ENCODE peak calls at places on chromosomes 1 and 21, in four cellular contexts. E is IMR-90, V is spleen, G is endothelial cell of umbilical vein. P is an unnamed sample.

GRCh38 chr1:8674912-8675311 is 142.5 kb downstream of the RERE start:
- DNase-seq in E (peak; percentile 41), V (no peak), G (no peak), P (no peak)

GRCh38 chr1:12271033-12271432 is 41.2 kb downstream of the VPS13D start:
- DNase-seq in E (no peak), V (no peak), G (no peak), P (no peak)

GRCh38 chr21:45146301-45146700 is 71.9 kb downstream of the ADARB1 start:
- DNase-seq in E (no peak), V (no peak), G (no peak), P (no peak)

GRCh38 chr1:98920441-98921110 is 84.1 kb downstream of the PLPPR5 start:
- DNase-seq in E (peak; percentile 77), V (no peak), G (peak; percentile 41), P (no peak)

GRCh38 chr1:220818421-220819173 is 31.9 kb downstream of the MTARC1 start:
- DNase-seq in E (peak; percentile 98), V (no peak), G (peak; percentile 12), P (no peak)

GRCh38 chr1:7579016-7579415 is 192.1 kb upstream of the VAMP3 start:
- DNase-seq in E (no peak), V (peak; percentile 54), G (no peak), P (no peak)

GRCh38 chr1:243501002-243501401 is 245.2 kb downstream of the SDCCAG8 start:
- DNase-seq in E (peak; percentile 93), V (no peak), G (no peak), P (no peak)

GRCh38 chr1:4596486-4596885 is 57.9 kb upstream of the AJAP1 start:
- DNase-seq in E (no peak), V (no peak), G (no peak), P (no peak)

GRCh38 chr1:21397813-21398188 is 42.1 kb upstream of the NBPF3 start:
- DNase-seq in E (no peak), V (no peak), G (no peak), P (no peak)

GRCh38 chr1:45848714-45849113 is 45.3 kb downstream of the MAST2 start:
- DNase-seq in E (no peak), V (no peak), G (no peak), P (no peak)

GRCh38 chr1:226428348-226429050 is 20.6 kb upstream of the PARP1 start:
- DNase-seq in E (no peak), V (no peak), G (no peak), P (no peak)

GRCh38 chr1:232144696-232145230 is 485.2 kb downstream of the SIPA1L2 start:
- DNase-seq in E (no peak), V (no peak), G (no peak), P (no peak)

GRCh38 chr1:10832703-10833102 is 36.3 kb upstream of the CASZ1 start:
- DNase-seq in E (no peak), V (no peak), G (no peak), P (no peak)

GRCh38 chr1:36511804-36512798 is 29.4 kb upstream of the CSF3R start:
- DNase-seq in E (no peak), V (no peak), G (no peak), P (no peak)

GRCh38 chr1:222040163-222040900 is 298.4 kb upstream of the DUSP10 start:
- DNase-seq in E (no peak), V (no peak), G (no peak), P (no peak)

GRCh38 chr1:98468111-98468717 is 193.3 kb upstream of the SNX7 start:
- DNase-seq in E (peak; percentile 81), V (no peak), G (peak; percentile 84), P (no peak)

GRCh38 chr1:174875306-174875705 is 124.4 kb upstream of the CACYBP start:
- DNase-seq in E (no peak), V (no peak), G (no peak), P (no peak)

GRCh38 chr1:225688345-225688744 is 35.4 kb upstream of the ENAH start:
- DNase-seq in E (no peak), V (no peak), G (no peak), P (no peak)

GRCh38 chr1:158121604-158122254 is 59.0 kb upstream of the CD1D start:
- DNase-seq in E (peak; percentile 46), V (no peak), G (peak; percentile 49), P (peak; percentile 52)

GRCh38 chr1:212244441-212244840 is 40.8 kb upstream of the PPP2R5A start:
- DNase-seq in E (no peak), V (no peak), G (no peak), P (no peak)

GRCh38 chr1:96559707-96560588 is 161.6 kb upstream of the PTBP2 start:
- DNase-seq in E (peak; percentile 99), V (no peak), G (no peak), P (peak; percentile 19)

GRCh38 chr1:33768821-33769220 is 95.1 kb upstream of the HMGB4 start:
- DNase-seq in E (no peak), V (no peak), G (no peak), P (no peak)

GRCh38 chr1:234977891-234978396 is 150.7 kb downstream of the TOMM20 start:
- DNase-seq in E (no peak), V (no peak), G (peak; percentile 35), P (no peak)

GRCh38 chr1:208054485-208054884 is 143.6 kb upstream of the CD34 start:
- DNase-seq in E (no peak), V (no peak), G (no peak), P (no peak)

GRCh38 chr1:234950598-234950997 is 178.0 kb downstream of the TOMM20 start:
- DNase-seq in E (peak; percentile 41), V (no peak), G (no peak), P (no peak)

GRCh38 chr1:100773444-100773843 is 53.9 kb downstream of the VCAM1 start:
- DNase-seq in E (no peak), V (no peak), G (no peak), P (no peak)

GRCh38 chr1:230317823-230318819 is 108.0 kb downstream of the PGBD5 start:
- DNase-seq in E (no peak), V (peak; percentile 58), G (no peak), P (peak; percentile 81)

GRCh38 chr1:159992161-159992560 is 38.1 kb upstream of the SLAMF9 start:
- DNase-seq in E (no peak), V (no peak), G (no peak), P (no peak)

GRCh38 chr1:66333463-66334232 is 200.3 kb upstream of the SGIP1 start:
- DNase-seq in E (no peak), V (no peak), G (peak; percentile 80), P (no peak)

GRCh38 chr1:57860931-57861600 is 437.2 kb upstream of the DAB1 start:
- DNase-seq in E (no peak), V (no peak), G (no peak), P (no peak)

GRCh38 chr1:238677567-238677966 is 708.8 kb upstream of the CHRM3 start:
- DNase-seq in E (peak; percentile 64), V (no peak), G (no peak), P (no peak)

GRCh38 chr21:42525228-42525604 is 11.6 kb downstream of the SLC37A1 start:
- DNase-seq in E (peak; percentile 15), V (no peak), G (no peak), P (no peak)

GRCh38 chr1:240658312-240658975 is 46.5 kb upstream of the GREM2 start:
- DNase-seq in E (peak; percentile 73), V (no peak), G (no peak), P (no peak)

DNA sequence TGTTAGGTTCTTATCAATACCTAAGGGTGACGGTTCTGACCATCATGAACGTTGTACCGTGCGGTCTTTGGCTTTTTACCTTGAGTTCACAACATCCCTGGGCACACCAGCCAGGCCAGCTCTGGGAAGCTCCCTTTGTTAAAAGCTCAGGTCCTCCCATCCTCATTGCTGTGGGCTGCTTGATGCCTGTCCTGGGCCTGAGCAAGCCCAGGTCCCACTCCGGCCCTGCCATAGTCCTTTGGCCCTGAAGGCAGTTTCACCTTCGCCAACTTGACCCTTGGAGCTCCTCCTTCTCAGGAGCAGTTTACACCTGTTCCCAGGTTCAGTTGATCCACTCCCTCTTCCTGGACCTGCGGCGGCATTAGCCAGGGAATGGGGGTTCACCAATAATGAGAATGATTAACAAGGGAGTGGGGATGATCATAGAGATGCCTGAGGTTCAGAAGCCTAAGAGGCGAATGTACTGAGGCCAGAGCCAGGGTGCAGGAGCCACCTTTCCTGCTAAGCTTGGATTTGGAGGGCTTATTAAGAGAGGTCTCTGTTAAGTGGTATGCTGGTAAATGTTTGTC is 40.2 kb downstream of the DHCR24 start:
- DNase-seq in E (no peak), V (no peak), G (no peak), P (no peak)
- TF ChIP-seq POLR2A in E (no peak), V (no peak), G (no peak), P (no peak)

DNA sequence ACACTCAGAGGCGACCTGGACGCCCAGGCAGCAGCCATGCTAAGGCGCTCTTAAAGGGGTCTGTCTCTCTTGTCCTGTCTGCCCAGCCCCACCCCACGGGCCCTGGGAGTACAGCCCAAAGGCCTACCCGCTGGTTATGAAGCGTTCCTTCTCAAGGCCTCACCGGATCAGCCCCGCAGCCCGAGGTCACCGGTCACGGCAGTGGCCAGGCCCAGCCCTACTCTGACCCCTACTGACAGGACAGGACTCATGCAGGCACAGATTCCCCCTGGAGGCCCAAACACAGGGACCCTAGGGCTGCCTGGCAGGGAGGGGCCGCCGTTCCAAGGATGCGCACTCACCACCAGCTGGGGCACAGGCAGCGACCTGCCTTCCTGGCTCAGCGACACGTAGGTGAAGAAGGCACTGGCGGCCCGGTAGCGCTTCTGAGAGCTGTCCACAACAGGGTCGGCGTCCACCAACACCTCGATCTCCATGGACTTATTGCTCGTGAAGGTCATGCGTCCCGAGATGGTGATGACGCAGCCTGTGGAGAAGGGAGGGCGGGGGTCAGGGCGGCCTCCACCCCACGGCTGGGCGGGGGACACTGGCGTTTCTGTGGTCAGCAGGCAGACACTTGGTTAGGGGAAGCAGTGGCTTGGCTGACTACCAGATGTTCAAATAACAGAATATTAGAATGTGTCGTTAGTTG is 20.0 kb upstream of the GPR153 start:
- DNase-seq in E (no peak), V (peak; percentile 86), G (no peak), P (peak; percentile 77)
- TF ChIP-seq CTCF in E (peak; percentile 38), V (peak; percentile 64), G (peak; percentile 32), P (peak; percentile 11)

GRCh38 chr1:184973308-184974085 is 811 bp downstream of the NIBAN1 start:
- DNase-seq in E (peak; percentile 82), V (peak; percentile 87), G (peak; percentile 44), P (peak; percentile 44)
- TF ChIP-seq POLR2A in E (peak; percentile 42), V (no peak), G (no peak), P (peak; percentile 10)

DNA sequence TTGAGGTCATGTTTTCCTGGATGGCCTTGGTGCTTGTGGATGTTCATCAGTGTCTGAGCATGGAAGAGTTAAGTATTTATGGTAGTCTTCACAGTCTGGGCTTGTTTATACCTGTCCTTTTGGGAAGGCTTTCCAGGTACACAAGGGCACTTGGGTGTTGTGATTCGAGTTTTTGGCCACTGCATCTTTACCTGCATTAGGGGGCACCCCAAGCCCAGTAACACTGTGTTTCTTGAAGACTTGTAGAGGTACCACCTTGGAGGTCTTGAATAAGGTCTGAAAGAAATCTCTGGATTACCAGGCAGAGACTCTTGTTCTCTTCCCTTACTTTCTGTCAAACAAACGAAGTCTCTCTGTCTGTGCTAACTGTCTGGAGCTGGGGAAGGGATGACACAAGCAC is 34.4 kb upstream of the ROR1 start:
- DNase-seq in E (no peak), V (no peak), G (no peak), P (no peak)
- TF ChIP-seq CTCF in E (no peak), V (no peak), G (no peak), P (no peak)

P was measured in adrenal gland.